ENCODE peak calls at places on chromosomes 16 and 17, in five cellular contexts. X is fibroblast of lung, K is H7, W is skeletal muscle cell, H is colonic mucosa. T is an unnamed sample.

GRCh38 chr16:86450691-86451090 is 59.6 kb upstream of the FOXF1 start:
- DNase-seq in X (no peak), W (no peak), K (no peak), H (no peak), T (no peak)

GRCh38 chr17:60231234-60231633 is 81.5 kb downstream of the CA4 start:
- DNase-seq in W (no peak), X (peak), H (no peak), K (peak), T (peak)

GRCh38 chr16:56087636-56088035 is 103.7 kb upstream of the GNAO1 start:
- DNase-seq in K (no peak), H (no peak), W (no peak), X (no peak), T (no peak)

GRCh38 chr16:8355714-8356113 is 234.6 kb downstream of the TMEM114 start:
- DNase-seq in X (no peak), W (no peak), H (no peak), K (peak), T (peak)

GRCh38 chr16:31451681-31452351 is 7.5 kb upstream of the ARMC5 start:
- DNase-seq in W (no peak), H (no peak), X (peak), K (peak), T (peak)

GRCh38 chr17:40035162-40035559 is 19.0 kb downstream of the MED24 start:
- DNase-seq in W (no peak), X (peak), K (peak), H (no peak), T (peak)

GRCh38 chr16:80804061-80804450 is 342 bp downstream of the CDYL2 start:
- DNase-seq in K (peak), W (peak), X (peak), H (peak), T (peak)

GRCh38 chr16:84518804-84519341 is 14.4 kb upstream of the MEAK7 start:
- DNase-seq in X (no peak), W (no peak), H (peak), K (no peak), T (no peak)

GRCh38 chr17:53950858-53951250 is 128.1 kb downstream of the KIF2B start:
- DNase-seq in W (no peak), X (no peak), K (no peak), H (no peak), T (no peak)

GRCh38 chr17:1300580-1300905 is 21.1 kb downstream of the TRARG1 start:
- DNase-seq in H (no peak), W (no peak), X (no peak), K (peak), T (no peak)

GRCh38 chr16:15946257-15947044 is 3.0 kb upstream of the ABCC1 start:
- DNase-seq in H (no peak), W (peak), X (peak), K (no peak), T (no peak)

GRCh38 chr17:59366773-59367656 is 35.6 kb downstream of the YPEL2 start:
- DNase-seq in X (peak), W (no peak), H (peak), K (no peak), T (peak)

GRCh38 chr16:81650982-81651562 is 128.0 kb upstream of the PLCG2 start:
- DNase-seq in H (peak), K (peak), W (no peak), X (peak), T (peak)

GRCh38 chr16:27461483-27462171 is 59.7 kb downstream of the IL21R start:
- DNase-seq in K (no peak), W (peak), X (peak), H (no peak), T (no peak)

GRCh38 chr17:3765981-3766380 is 35.0 kb downstream of the ITGAE start:
- DNase-seq in H (no peak), X (no peak), K (no peak), W (no peak), T (no peak)

GRCh38 chr16:4601317-4602186 is 13.1 kb downstream of the UBALD1 start:
- DNase-seq in H (no peak), W (no peak), X (peak), K (peak), T (no peak)

GRCh38 chr17:37512442-37513070 is 22.9 kb downstream of the DUSP14 start:
- DNase-seq in H (no peak), K (no peak), W (no peak), X (no peak), T (no peak)

GRCh38 chr17:39002991-39003715 is 36.0 kb upstream of the FBXO47 start:
- DNase-seq in H (peak), X (peak), K (no peak), W (no peak), T (no peak)

GRCh38 chr17:39000021-39000601 is 32.9 kb upstream of the FBXO47 start:
- DNase-seq in X (no peak), H (no peak), K (no peak), W (no peak), T (no peak)

GRCh38 chr17:38996660-38997337 is 29.6 kb upstream of the FBXO47 start:
- DNase-seq in W (no peak), K (no peak), X (peak), H (no peak), T (no peak)

DNA sequence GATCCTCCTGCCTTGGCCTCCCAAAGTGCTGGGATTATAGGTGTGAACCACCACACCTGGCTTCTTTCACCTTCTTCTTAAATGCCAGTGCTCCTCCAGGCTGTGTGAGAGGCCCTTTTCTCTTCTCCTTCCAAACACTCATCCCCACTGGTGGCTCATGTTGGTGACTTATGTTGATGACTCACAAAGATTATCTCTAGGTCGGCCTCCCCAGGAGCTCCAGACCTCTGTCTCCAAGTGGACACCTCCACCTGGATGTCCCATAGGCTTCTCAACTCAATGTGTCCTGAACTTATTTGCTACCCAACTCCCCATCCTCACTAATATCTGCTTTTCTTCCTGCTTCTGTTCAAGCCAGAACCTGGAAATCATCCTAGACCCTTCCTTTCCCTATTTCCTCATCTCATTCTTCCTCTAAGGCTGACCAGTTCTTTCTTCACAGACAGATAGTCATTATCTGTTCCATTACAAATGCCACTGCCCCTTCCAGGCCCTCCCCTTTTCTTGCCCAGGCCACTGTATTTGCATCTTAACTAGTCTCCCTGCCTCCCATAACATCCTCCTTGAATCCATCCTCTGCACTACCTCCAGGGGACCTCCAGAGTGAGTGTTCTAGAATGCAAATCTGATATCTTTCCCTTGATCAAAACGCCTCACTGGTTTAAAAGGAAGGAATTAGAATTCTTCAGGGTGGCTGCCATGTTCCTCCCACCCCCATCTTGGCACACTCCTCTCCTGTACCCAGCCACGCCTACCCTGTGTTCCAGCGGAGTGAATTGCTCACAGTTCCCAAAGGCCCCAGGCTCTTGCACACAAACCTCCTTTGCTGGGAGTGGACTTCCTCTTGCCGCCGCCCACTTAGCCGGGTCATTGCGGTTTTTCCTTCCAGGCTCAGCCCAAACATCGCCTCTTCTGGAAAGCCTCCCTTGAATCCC is 34.8 kb upstream of the FBXO47 start:
- DNase-seq in H (peak), X (peak), W (peak), K (peak), T (peak)
- H3K4me3 ChIP-seq in H (no peak), X (no peak), W (no peak), K (no peak), T (no peak)

DNA sequence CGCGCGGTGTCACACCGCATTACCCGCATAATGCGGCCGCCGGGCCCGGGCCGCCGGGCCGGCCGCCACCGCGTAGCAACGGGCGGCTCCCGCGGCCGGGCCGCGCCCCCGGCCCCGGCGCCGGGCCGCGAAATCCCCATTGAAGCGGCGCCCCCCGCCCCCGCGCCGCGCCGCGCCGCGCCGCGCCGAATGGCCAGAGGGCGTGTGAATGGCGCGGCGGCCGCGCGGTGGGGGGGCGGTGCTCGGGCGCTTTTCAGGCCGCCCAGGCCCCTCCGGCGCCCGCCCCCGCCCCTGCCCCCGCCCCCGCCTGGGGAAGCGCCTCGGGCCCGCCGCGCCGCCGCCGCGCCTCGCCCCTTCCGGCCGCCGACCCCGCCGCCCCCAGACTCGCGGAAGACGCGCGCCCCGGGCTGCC is 46.9 kb downstream of the WNT3 start:
- DNase-seq in W (no peak), K (peak), H (no peak), X (peak), T (peak)
- H3K4me3 ChIP-seq in W (peak), K (peak), H (peak), X (peak), T (no peak)

DNA sequence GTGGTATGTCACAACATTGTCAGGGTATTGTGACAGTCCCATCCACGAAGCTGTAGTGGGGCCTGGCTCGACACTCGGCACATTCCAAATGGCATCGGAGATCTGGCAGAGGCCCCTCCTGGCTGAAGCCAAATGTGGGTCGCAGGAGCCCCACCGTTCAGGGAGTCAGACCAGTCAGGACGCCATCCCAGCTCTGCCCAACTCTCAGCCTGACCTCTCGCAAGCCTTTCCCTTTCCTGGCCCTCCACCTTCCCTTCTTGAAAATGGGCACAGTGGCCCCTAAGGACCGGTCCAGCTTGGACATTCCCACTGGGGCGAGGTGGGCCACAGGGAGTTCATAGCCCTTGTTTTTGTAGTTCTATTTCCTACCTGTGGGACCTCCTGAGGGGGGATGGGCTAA is 1.6 kb downstream of the NATD1 start:
- DNase-seq in X (no peak), H (no peak), K (peak), W (no peak), T (no peak)
- H3K4me3 ChIP-seq in X (no peak), H (no peak), K (no peak), W (no peak), T (no peak)

GRCh38 chr16:25031132-25031440 is 15.9 kb upstream of the ARHGAP17 start:
- DNase-seq in H (no peak), X (no peak), K (no peak), W (no peak), T (no peak)
- H3K4me3 ChIP-seq in H (peak), X (no peak), K (peak), W (peak), T (no peak)

GRCh38 chr17:48545539-48545938 is 630 bp upstream of the HOXB2 start:
- DNase-seq in W (no peak), K (no peak), X (no peak), H (no peak), T (no peak)
- H3K4me3 ChIP-seq in W (peak), K (no peak), X (peak), H (no peak), T (no peak)

GRCh38 chr17:44585315-44585714 is 28.0 kb downstream of the FZD2 start:
- DNase-seq in K (no peak), H (no peak), X (peak), W (no peak), T (peak)
- H3K4me3 ChIP-seq in K (no peak), H (no peak), X (no peak), W (no peak), T (no peak)

DNA sequence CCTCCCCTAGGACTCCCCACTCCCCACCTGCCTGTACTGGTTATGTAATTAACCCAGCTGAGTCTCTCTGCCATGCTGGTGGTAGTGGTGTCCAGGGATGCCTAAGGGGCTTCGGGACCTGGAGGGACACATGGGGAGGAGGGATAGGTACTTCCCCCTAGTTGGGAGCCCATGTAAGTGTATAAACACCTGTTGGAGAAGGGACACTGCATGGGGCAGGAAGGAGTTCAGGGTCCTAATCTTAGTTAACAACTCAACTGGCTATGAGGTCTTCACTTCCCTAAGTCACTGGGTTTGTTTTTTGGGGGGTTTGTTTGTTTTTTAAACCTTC is 1.3 kb downstream of the RASL10B start:
- DNase-seq in W (no peak), H (no peak), X (no peak), K (no peak), T (no peak)
- H3K4me3 ChIP-seq in W (no peak), H (no peak), X (no peak), K (peak), T (no peak)

GRCh38 chr16:1034230-1035065 is 38.1 kb upstream of the SSTR5 start:
- DNase-seq in X (no peak), W (no peak), H (no peak), K (no peak), T (no peak)
- H3K4me3 ChIP-seq in X (no peak), W (no peak), H (no peak), K (no peak), T (no peak)

DNA sequence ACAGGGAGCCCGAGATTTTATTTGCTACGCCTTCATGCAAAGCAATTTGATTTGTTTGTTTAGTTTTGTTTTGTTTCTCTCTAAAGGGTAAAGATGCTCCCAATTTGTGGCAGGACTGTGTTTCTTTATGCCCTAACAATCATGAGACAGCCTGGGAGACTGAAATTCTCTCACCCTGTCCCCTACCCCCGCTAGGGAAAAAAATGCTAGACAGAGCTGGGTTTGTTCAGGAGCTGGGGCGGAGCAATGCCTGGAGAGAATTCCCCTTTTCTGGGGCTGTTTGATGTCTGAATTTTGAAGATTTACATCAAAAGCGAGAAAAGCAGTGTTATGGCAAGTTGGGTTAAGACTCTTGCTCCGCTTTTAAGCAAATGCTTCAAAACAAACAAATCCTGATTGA is 8.4 kb downstream of the MAF start:
- DNase-seq in X (no peak), H (no peak), W (no peak), K (peak), T (no peak)
- H3K4me3 ChIP-seq in X (no peak), H (no peak), W (no peak), K (no peak), T (no peak)

DNA sequence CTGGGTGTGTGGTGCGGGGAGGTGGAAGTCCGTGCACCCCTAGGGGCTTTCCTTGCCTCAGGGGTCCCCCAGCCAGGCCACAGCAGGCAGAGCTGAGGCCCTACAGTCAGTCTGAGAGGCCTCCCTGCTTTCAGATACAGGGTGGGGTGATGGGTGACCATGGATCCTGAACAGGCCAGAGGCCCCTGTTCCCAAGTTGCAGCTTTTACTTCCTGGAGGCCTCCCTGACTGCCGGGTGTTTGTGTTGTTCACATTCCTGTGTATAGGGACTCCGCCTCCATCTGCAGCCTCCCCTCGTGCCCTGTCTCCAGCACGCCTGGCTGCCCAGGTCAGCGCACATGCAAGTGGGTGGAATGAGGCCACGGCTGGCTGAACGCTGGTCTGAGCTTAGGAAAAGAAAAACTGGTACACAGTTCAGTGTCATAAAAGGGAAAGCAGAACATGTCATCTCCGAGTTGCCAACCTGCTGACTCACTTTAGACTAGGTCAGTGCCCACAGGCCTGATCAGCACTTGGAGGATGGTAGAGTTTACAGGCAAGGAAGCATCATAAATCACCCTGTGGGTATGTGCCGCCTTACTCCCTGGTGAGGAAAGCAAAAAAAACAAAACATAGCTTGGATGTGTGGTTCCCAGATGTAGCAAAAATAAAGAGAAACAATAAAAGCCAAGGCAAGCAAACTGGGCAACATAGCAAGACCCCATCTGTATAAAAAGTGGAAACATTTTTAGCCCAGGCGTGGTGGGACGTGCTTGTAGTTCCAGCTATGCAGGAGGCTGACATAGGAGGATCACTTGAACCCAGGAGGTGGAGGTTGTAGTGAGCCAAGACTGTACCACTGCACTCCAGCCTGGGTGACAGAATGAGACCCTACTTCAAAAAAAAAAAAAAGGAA is 6.2 kb upstream of the SLC7A6 start:
- DNase-seq in X (peak), H (peak), K (peak), W (no peak), T (no peak)
- H3K4me3 ChIP-seq in X (no peak), H (no peak), K (no peak), W (no peak), T (no peak)